ENCODE peak calls at places on chromosome 22, in eight cellular contexts. F is Karpas-422; T is mesenchymal stem cell; W is cardiac fibroblast; P is skeletal muscle cell; C is tibial nerve; L is SJSA1; V is CD8-positive, alpha-beta T cell. R is an unnamed sample.

GRCh38 chr22:46971141-46971775 is 208.8 kb downstream of the TBC1D22A start:
- DNase-seq in F (no peak), T (peak; percentile 81), W (peak; percentile 35), P (peak; percentile 21), C (peak; percentile 12), L (no peak), V (no peak), R (no peak)

GRCh38 chr22:46378499-46379300 is 43.2 kb downstream of the TRMU start:
- DNase-seq in F (no peak), T (no peak), W (no peak), P (no peak), C (no peak), L (no peak), V (no peak), R (no peak)

GRCh38 chr22:42317691-42318547 is 47.5 kb upstream of the TCF20 start:
- DNase-seq in F (no peak), T (no peak), W (no peak), P (no peak), C (no peak), L (no peak), V (no peak), R (no peak)

GRCh38 chr22:44698531-44699421 is 3.2 kb upstream of the PRR5 start:
- DNase-seq in F (no peak), T (peak; percentile 80), W (peak; percentile 32), P (peak; percentile 56), C (peak; percentile 66), L (peak; percentile 94), V (no peak), R (no peak)

GRCh38 chr22:19962909-19963806 is 21.5 kb upstream of the TXNRD2 start:
- DNase-seq in F (no peak), T (peak; percentile 81), W (peak; percentile 62), P (no peak), C (no peak), L (no peak), V (no peak), R (no peak)

GRCh38 chr22:28034760-28035401 is 115.8 kb upstream of the PITPNB start:
- DNase-seq in F (no peak), T (peak; percentile 53), W (peak; percentile 88), P (peak; percentile 58), C (peak; percentile 76), L (no peak), V (no peak), R (no peak)

GRCh38 chr22:46574993-46575914 is 37.8 kb upstream of the CELSR1 start:
- DNase-seq in F (no peak), T (peak; percentile 50), W (no peak), P (no peak), C (peak; percentile 2), L (no peak), V (no peak), R (no peak)

GRCh38 chr22:49181431-49181830 is 646.2 kb downstream of the BRD1 start:
- DNase-seq in F (no peak), T (no peak), W (no peak), P (no peak), C (no peak), L (no peak), V (no peak), R (no peak)

GRCh38 chr22:22167791-22168189 is 76.8 kb upstream of the VPREB1 start:
- DNase-seq in F (peak; percentile 97), T (no peak), W (no peak), P (no peak), C (no peak), L (no peak), V (no peak), R (peak; percentile 57)

GRCh38 chr22:17121235-17122195 is at the start of gene TMEM121B:
- DNase-seq in F (no peak), T (peak; percentile 51), W (peak; percentile 41), P (peak; percentile 15), C (peak; percentile 19), L (peak; percentile 15), V (no peak), R (no peak)

GRCh38 chr22:31106001-31106571 is 1.3 kb downstream of the SELENOM start:
- DNase-seq in F (no peak), T (peak; percentile 33), W (peak; percentile 33), P (no peak), C (no peak), L (no peak), V (no peak), R (no peak)

GRCh38 chr22:30968015-30968923 is at the start of gene MORC2:
- DNase-seq in F (no peak), T (no peak), W (no peak), P (peak; percentile 1), C (no peak), L (peak; percentile 80), V (no peak), R (no peak)

GRCh38 chr22:17368144-17368726 is 1.0 kb upstream of the CECR2 start:
- DNase-seq in F (no peak), T (no peak), W (no peak), P (no peak), C (no peak), L (no peak), V (no peak), R (no peak)

GRCh38 chr22:29636751-29637150 is 33.3 kb downstream of the NF2 start:
- DNase-seq in F (no peak), T (no peak), W (no peak), P (no peak), C (no peak), L (no peak), V (no peak), R (no peak)

GRCh38 chr22:24938741-24939341 is 7.7 kb downstream of the LHFPL7 start:
- DNase-seq in F (peak; percentile 80), T (peak; percentile 46), W (peak; percentile 66), P (no peak), C (peak; percentile 44), L (peak; percentile 32), V (no peak), R (no peak)

GRCh38 chr22:45709866-45710265 is 38.2 kb downstream of the ATXN10 start:
- DNase-seq in F (no peak), T (peak; percentile 78), W (peak; percentile 73), P (no peak), C (no peak), L (peak; percentile 80), V (no peak), R (no peak)

GRCh38 chr22:48940266-48940987 is 887.2 kb downstream of the BRD1 start:
- DNase-seq in F (no peak), T (no peak), W (no peak), P (no peak), C (no peak), L (no peak), V (peak; percentile 17), R (no peak)

GRCh38 chr22:37018086-37018814 is 997 bp downstream of the TST start:
- DNase-seq in F (no peak), T (no peak), W (no peak), P (no peak), C (no peak), L (no peak), V (no peak), R (no peak)
- H3K4me3 ChIP-seq in F (peak overlapping the region; percentile 72), T (peak overlapping the region; percentile 87), W (peak overlapping the region; percentile 84), P (peak overlapping the region; percentile 77), C (peak overlapping the region; percentile 86), L (peak overlapping the region; percentile 97), V (no peak overlapping the region), R (peak overlapping the region; percentile 85)

DNA sequence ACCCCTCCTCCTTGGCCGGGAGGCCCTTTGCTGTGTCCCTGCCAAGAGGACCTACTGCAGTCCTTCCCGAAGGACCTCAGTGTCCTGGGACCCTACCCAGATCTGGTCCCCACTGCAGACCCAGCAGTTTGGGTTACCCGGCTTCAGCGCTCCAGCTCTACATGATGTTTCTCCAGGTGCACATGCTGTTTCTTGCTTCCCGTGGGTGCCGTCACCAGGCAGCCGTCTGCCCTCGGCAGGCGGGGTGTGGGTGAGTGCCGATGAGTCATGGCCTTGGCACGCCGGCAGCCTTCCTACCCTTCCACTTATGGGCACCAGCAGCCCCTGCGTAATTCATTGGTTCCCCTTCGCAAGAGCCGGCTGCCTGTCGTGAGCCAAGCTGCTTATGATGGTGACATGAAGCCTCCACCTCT is 101.8 kb downstream of the BCR start:
- DNase-seq in F (no peak), T (peak; percentile 12), W (peak; percentile 78), P (no peak), C (peak; percentile 46), L (peak; percentile 91), V (no peak), R (no peak)
- H3K4me3 ChIP-seq in F (no peak overlapping the region), T (no peak overlapping the region), W (no peak overlapping the region), P (no peak overlapping the region), C (no peak overlapping the region), L (no peak overlapping the region), V (no peak overlapping the region), R (no peak overlapping the region)

GRCh38 chr22:26648011-26648497 is 9.3 kb upstream of the MIAT start:
- DNase-seq in F (no peak), T (no peak), W (no peak), P (no peak), C (no peak), L (no peak), V (peak; percentile 83), R (no peak)
- H3K4me3 ChIP-seq in F (no peak overlapping the region), T (no peak overlapping the region), W (no peak overlapping the region), P (no peak overlapping the region), C (no peak overlapping the region), L (no peak overlapping the region), V (peak overlapping the region; percentile 43), R (no peak overlapping the region)

GRCh38 chr22:35894937-35895708 is 133.5 kb downstream of the RBFOX2 start:
- DNase-seq in F (no peak), T (peak; percentile 85), W (peak; percentile 84), P (peak; percentile 78), C (peak; percentile 46), L (peak; percentile 25), V (no peak), R (no peak)

GRCh38 chr22:35892192-35892591 is 136.4 kb downstream of the RBFOX2 start:
- DNase-seq in F (no peak), T (peak; percentile 59), W (peak; percentile 80), P (no peak), C (no peak), L (peak; percentile 37), V (no peak), R (no peak)

GRCh38 chr22:35891442-35891841 is 137.2 kb downstream of the RBFOX2 start:
- DNase-seq in F (no peak), T (no peak), W (no peak), P (no peak), C (no peak), L (no peak), V (no peak), R (no peak)

GRCh38 chr22:35894464-35894878 is 134.2 kb downstream of the RBFOX2 start:
- DNase-seq in F (no peak), T (no peak), W (no peak), P (no peak), C (peak; percentile 28), L (no peak), V (no peak), R (no peak)

GRCh38 chr22:35893698-35894097 is 134.9 kb downstream of the RBFOX2 start:
- DNase-seq in F (no peak), T (peak; percentile 50), W (peak; percentile 43), P (no peak), C (peak; percentile 24), L (no peak), V (no peak), R (no peak)
- H3K4me3 ChIP-seq in F (no peak overlapping the region), T (no peak overlapping the region), W (no peak overlapping the region), P (no peak overlapping the region), C (no peak overlapping the region), L (no peak overlapping the region), V (no peak overlapping the region), R (no peak overlapping the region)

DNA sequence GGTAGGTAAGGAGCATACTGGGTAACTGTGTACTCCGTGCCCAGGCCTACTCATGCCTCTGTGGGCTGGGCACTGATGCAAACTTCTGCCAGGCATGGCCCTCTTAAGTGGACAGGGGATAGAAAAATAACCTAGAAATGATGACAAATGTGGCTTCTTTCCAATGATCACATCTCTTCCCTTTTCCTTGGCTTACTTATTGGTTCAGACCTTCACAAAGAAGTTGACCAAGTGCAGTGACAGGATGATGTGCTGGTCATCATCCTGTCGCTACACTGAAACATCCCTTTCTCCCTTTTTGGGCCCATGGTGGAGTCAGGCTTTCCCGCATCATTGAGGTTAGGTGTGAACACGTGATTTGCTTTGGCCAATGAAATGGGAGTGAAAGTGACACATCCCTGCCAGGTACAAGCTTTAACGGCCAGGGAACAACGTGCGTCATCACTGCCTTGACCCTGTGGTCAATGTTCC is 31.8 kb upstream of the APOBEC3A start:
- DNase-seq in F (no peak), T (no peak), W (peak; percentile 37), P (no peak), C (no peak), L (no peak), V (no peak), R (no peak)
- H3K4me3 ChIP-seq in F (no peak overlapping the region), T (no peak overlapping the region), W (no peak overlapping the region), P (no peak overlapping the region), C (no peak overlapping the region), L (no peak overlapping the region), V (no peak overlapping the region), R (no peak overlapping the region)